ENCODE peak calls at places on chromosome 14, in nine cellular contexts. One of them, this sample, is unnamed. For H3K27me3, the result is how much of the 10 kb centered on the place peaks cover.

GRCh38 chr14:64266206-64266605 is 28.0 kb downstream of the ESR2 start:
- DNase-seq in PC-3: peak
- DNase-seq in pancreas: no peak
- DNase-seq in brain microvascular endothelial cell: peak
- DNase-seq in mesenchymal stem cell: peak
- DNase-seq in BE2C: no peak
- DNase-seq in stomach: no peak
- DNase-seq in colonic mucosa: no peak
- DNase-seq in thoracic aorta: no peak
- DNase-seq in this sample: no peak

GRCh38 chr14:34113051-34113511 is 162.2 kb upstream of the EGLN3 start:
- DNase-seq in brain microvascular endothelial cell: peak
- DNase-seq in colonic mucosa: no peak
- DNase-seq in thoracic aorta: no peak
- DNase-seq in PC-3: peak
- DNase-seq in pancreas: no peak
- DNase-seq in stomach: no peak
- DNase-seq in mesenchymal stem cell: peak
- DNase-seq in BE2C: no peak
- DNase-seq in this sample: no peak

GRCh38 chr14:32201816-32202467 is at the start of gene RNU6-7:
- DNase-seq in thoracic aorta: no peak
- DNase-seq in stomach: no peak
- DNase-seq in BE2C: peak
- DNase-seq in colonic mucosa: peak
- DNase-seq in pancreas: no peak
- DNase-seq in brain microvascular endothelial cell: peak
- DNase-seq in PC-3: no peak
- DNase-seq in mesenchymal stem cell: peak
- DNase-seq in this sample: peak

GRCh38 chr14:33364536-33364935 is 425.9 kb downstream of the NPAS3 start:
- DNase-seq in thoracic aorta: no peak
- DNase-seq in pancreas: no peak
- DNase-seq in brain microvascular endothelial cell: no peak
- DNase-seq in PC-3: no peak
- DNase-seq in mesenchymal stem cell: no peak
- DNase-seq in colonic mucosa: no peak
- DNase-seq in stomach: no peak
- DNase-seq in BE2C: no peak
- DNase-seq in this sample: no peak

GRCh38 chr14:68794856-68795601 is 2.2 kb upstream of the ZFP36L1 start:
- DNase-seq in PC-3: peak
- DNase-seq in mesenchymal stem cell: peak
- DNase-seq in brain microvascular endothelial cell: peak
- DNase-seq in stomach: peak
- DNase-seq in thoracic aorta: no peak
- DNase-seq in colonic mucosa: peak
- DNase-seq in BE2C: no peak
- DNase-seq in pancreas: peak
- DNase-seq in this sample: peak

GRCh38 chr14:99524804-99525698 is 43.8 kb downstream of the CCNK start:
- DNase-seq in pancreas: no peak
- DNase-seq in brain microvascular endothelial cell: peak
- DNase-seq in PC-3: peak
- DNase-seq in colonic mucosa: peak
- DNase-seq in thoracic aorta: no peak
- DNase-seq in mesenchymal stem cell: peak
- DNase-seq in stomach: peak
- DNase-seq in BE2C: peak
- DNase-seq in this sample: peak

GRCh38 chr14:53167602-53168328 is 14.6 kb upstream of the DDHD1 start:
- DNase-seq in pancreas: no peak
- DNase-seq in thoracic aorta: no peak
- DNase-seq in PC-3: no peak
- DNase-seq in BE2C: no peak
- DNase-seq in stomach: no peak
- DNase-seq in brain microvascular endothelial cell: no peak
- DNase-seq in colonic mucosa: no peak
- DNase-seq in mesenchymal stem cell: peak
- DNase-seq in this sample: no peak

GRCh38 chr14:64721391-64721791 is 17.2 kb downstream of the PLEKHG3 start:
- DNase-seq in pancreas: peak
- DNase-seq in brain microvascular endothelial cell: no peak
- DNase-seq in PC-3: no peak
- DNase-seq in BE2C: no peak
- DNase-seq in stomach: peak
- DNase-seq in mesenchymal stem cell: peak
- DNase-seq in colonic mucosa: peak
- DNase-seq in thoracic aorta: peak
- DNase-seq in this sample: no peak

GRCh38 chr14:84657866-84658385 is 872.0 kb upstream of the FLRT2 start:
- DNase-seq in colonic mucosa: no peak
- DNase-seq in stomach: no peak
- DNase-seq in PC-3: no peak
- DNase-seq in mesenchymal stem cell: no peak
- DNase-seq in thoracic aorta: no peak
- DNase-seq in brain microvascular endothelial cell: peak
- DNase-seq in pancreas: no peak
- DNase-seq in BE2C: no peak
- DNase-seq in this sample: no peak

GRCh38 chr14:35573911-35574310 is 39.9 kb downstream of the INSM2 start:
- DNase-seq in mesenchymal stem cell: no peak
- DNase-seq in thoracic aorta: no peak
- DNase-seq in BE2C: no peak
- DNase-seq in PC-3: no peak
- DNase-seq in stomach: no peak
- DNase-seq in colonic mucosa: no peak
- DNase-seq in pancreas: no peak
- DNase-seq in brain microvascular endothelial cell: no peak
- DNase-seq in this sample: no peak

GRCh38 chr14:100669468-100669867 is 57.2 kb upstream of the DLK1 start:
- DNase-seq in BE2C: no peak
- DNase-seq in mesenchymal stem cell: no peak
- DNase-seq in colonic mucosa: no peak
- DNase-seq in pancreas: no peak
- DNase-seq in stomach: no peak
- DNase-seq in PC-3: no peak
- DNase-seq in brain microvascular endothelial cell: no peak
- DNase-seq in thoracic aorta: no peak
- DNase-seq in this sample: no peak

DNA sequence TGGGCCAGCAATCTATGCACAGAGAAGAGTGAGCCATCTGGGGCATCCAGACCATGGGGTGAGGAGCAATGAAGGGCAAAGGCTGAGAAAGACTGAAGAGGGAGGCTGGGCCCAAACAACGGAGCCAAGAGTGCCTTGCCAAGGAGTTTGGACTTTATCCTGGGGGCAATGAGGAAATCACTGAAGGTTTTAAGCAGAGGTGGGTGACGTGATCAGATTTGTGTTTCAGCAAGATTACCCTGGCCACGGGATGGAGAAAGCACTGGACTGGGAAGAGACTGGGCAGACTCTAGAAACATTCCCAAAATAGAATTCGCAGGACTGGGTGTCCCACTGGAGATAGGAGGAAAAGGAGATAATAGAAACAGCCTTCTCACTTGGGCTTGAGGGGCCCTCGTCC is 65.3 kb downstream of the DPF3 start:
- DNase-seq in thoracic aorta: no peak
- DNase-seq in brain microvascular endothelial cell: no peak
- DNase-seq in pancreas: no peak
- DNase-seq in stomach: no peak
- DNase-seq in PC-3: no peak
- DNase-seq in mesenchymal stem cell: no peak
- DNase-seq in BE2C: no peak
- DNase-seq in colonic mucosa: peak
- DNase-seq in this sample: no peak
- H3K27me3 ChIP-seq in thoracic aorta: under half
- H3K27me3 ChIP-seq in brain microvascular endothelial cell: under half
- H3K27me3 ChIP-seq in pancreas: under half
- H3K27me3 ChIP-seq in stomach: under half
- H3K27me3 ChIP-seq in PC-3: under half
- H3K27me3 ChIP-seq in mesenchymal stem cell: under half
- H3K27me3 ChIP-seq in BE2C: under half
- H3K27me3 ChIP-seq in colonic mucosa: under half
- H3K27me3 ChIP-seq in this sample: under half

DNA sequence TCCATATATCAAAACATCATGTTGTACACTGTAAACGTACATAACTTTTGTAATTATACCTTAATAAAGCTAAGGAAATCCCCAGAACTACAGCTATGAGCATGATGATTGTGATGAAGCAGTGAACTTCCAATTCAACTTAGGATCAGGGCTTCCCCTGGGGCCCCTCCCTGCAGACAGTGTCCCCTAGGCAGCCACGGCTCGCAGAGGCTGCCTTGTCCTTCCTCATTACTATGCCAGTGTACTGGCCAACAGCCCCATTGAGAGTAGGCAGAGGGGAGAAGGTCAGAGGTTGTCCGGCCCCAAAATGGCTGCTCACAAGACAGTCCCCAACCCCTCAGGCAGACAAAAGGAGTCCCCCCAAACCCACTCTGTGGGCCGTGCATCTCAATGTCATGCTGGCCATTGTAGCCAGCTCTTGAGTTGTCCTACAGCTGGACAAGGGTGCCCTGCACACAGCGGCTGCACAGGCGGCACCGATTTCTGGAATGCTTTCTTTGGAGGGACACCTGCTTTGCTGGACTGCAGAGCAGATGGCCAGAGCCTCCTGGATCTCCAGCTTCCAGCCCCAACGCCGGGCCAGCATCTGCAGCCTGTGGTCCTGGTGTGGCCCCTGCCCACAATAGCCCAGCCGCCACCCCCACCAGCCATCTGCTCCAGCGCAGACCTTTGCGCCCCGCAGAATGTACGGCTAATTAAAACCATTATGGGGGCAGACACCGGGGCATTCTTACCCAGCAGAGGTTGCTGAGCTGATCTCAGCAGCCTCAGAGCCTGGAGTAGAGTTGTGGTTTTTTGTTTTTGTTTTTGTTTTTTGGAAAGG is 46.1 kb downstream of the NIN start:
- DNase-seq in mesenchymal stem cell: no peak
- DNase-seq in thoracic aorta: no peak
- DNase-seq in colonic mucosa: no peak
- DNase-seq in stomach: no peak
- DNase-seq in PC-3: no peak
- DNase-seq in BE2C: peak
- DNase-seq in pancreas: no peak
- DNase-seq in brain microvascular endothelial cell: no peak
- DNase-seq in this sample: no peak
- H3K4me3 ChIP-seq in mesenchymal stem cell: no peak
- H3K4me3 ChIP-seq in thoracic aorta: no peak
- H3K4me3 ChIP-seq in colonic mucosa: no peak
- H3K4me3 ChIP-seq in stomach: no peak
- H3K4me3 ChIP-seq in PC-3: no peak
- H3K4me3 ChIP-seq in BE2C: no peak
- H3K4me3 ChIP-seq in pancreas: no peak
- H3K4me3 ChIP-seq in brain microvascular endothelial cell: no peak
- H3K4me3 ChIP-seq in this sample: peak

DNA sequence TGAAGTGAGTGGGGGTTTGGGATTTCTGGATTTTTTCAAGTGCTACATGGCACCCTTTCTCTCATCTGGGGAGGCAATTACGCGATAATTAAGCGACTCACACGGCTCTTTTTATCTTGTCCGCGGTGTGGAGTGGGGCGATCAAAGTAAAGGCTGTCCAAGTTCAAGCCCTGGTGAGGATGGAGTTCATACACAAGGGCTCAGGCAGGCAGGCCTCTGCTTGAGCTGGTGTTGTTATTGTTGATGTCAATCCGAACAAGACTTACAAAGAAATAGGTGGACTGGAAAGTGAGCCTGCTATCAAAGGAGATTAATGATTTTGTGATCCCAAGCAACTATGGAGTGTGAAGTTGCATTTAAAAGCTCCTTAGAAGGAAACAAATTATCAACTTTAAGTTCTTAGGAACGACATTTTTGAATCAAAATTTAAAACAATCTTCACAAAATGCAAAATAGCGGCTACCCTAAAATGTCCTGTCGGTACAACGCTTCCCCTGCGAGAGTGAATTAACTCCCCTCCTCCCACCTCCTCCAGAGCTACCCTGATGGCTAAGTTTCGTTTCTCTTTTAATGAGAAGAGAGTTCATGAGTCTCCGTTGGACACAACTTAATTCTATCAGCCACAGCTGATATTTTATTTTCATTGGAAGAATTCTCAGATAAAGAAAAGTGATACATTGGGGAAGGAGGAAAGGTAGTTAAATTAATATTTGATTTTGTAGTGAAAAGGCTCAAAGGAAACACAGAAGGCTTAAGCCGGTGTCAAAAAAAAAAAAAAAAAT is 5.9 kb downstream of the FOXA1 start:
- DNase-seq in PC-3: peak
- DNase-seq in pancreas: no peak
- DNase-seq in mesenchymal stem cell: peak
- DNase-seq in stomach: no peak
- DNase-seq in BE2C: no peak
- DNase-seq in thoracic aorta: no peak
- DNase-seq in colonic mucosa: peak
- DNase-seq in brain microvascular endothelial cell: no peak
- DNase-seq in this sample: no peak
- H3K27me3 ChIP-seq in PC-3: under half
- H3K27me3 ChIP-seq in pancreas: under half
- H3K27me3 ChIP-seq in mesenchymal stem cell: half or more
- H3K27me3 ChIP-seq in stomach: half or more
- H3K27me3 ChIP-seq in BE2C: half or more
- H3K27me3 ChIP-seq in thoracic aorta: half or more
- H3K27me3 ChIP-seq in colonic mucosa: under half
- H3K27me3 ChIP-seq in brain microvascular endothelial cell: half or more
- H3K27me3 ChIP-seq in this sample: under half

GRCh38 chr14:89908712-89909450 is 45.6 kb downstream of the EFCAB11 start:
- DNase-seq in thoracic aorta: no peak
- DNase-seq in mesenchymal stem cell: no peak
- DNase-seq in brain microvascular endothelial cell: no peak
- DNase-seq in PC-3: no peak
- DNase-seq in stomach: no peak
- DNase-seq in colonic mucosa: no peak
- DNase-seq in BE2C: no peak
- DNase-seq in pancreas: no peak
- DNase-seq in this sample: no peak

GRCh38 chr14:89911018-89911919 is 43.3 kb downstream of the EFCAB11 start:
- DNase-seq in pancreas: peak
- DNase-seq in mesenchymal stem cell: peak
- DNase-seq in colonic mucosa: peak
- DNase-seq in thoracic aorta: no peak
- DNase-seq in brain microvascular endothelial cell: peak
- DNase-seq in stomach: peak
- DNase-seq in BE2C: no peak
- DNase-seq in PC-3: peak
- DNase-seq in this sample: no peak

GRCh38 chr14:89912667-89913211 is 41.8 kb downstream of the EFCAB11 start:
- DNase-seq in thoracic aorta: peak
- DNase-seq in stomach: no peak
- DNase-seq in colonic mucosa: no peak
- DNase-seq in mesenchymal stem cell: peak
- DNase-seq in brain microvascular endothelial cell: peak
- DNase-seq in PC-3: peak
- DNase-seq in pancreas: no peak
- DNase-seq in BE2C: no peak
- DNase-seq in this sample: no peak

GRCh38 chr14:89909586-89909985 is 44.9 kb downstream of the EFCAB11 start:
- DNase-seq in colonic mucosa: no peak
- DNase-seq in PC-3: no peak
- DNase-seq in pancreas: no peak
- DNase-seq in thoracic aorta: no peak
- DNase-seq in brain microvascular endothelial cell: no peak
- DNase-seq in mesenchymal stem cell: no peak
- DNase-seq in BE2C: no peak
- DNase-seq in stomach: no peak
- DNase-seq in this sample: no peak

GRCh38 chr14:89910706-89911017 is 43.9 kb downstream of the EFCAB11 start:
- DNase-seq in pancreas: no peak
- DNase-seq in brain microvascular endothelial cell: no peak
- DNase-seq in stomach: no peak
- DNase-seq in PC-3: no peak
- DNase-seq in mesenchymal stem cell: no peak
- DNase-seq in BE2C: no peak
- DNase-seq in thoracic aorta: no peak
- DNase-seq in colonic mucosa: no peak
- DNase-seq in this sample: no peak
- H3K4me3 ChIP-seq in pancreas: peak
- H3K4me3 ChIP-seq in brain microvascular endothelial cell: no peak
- H3K4me3 ChIP-seq in stomach: no peak
- H3K4me3 ChIP-seq in PC-3: no peak
- H3K4me3 ChIP-seq in mesenchymal stem cell: no peak
- H3K4me3 ChIP-seq in BE2C: no peak
- H3K4me3 ChIP-seq in thoracic aorta: peak
- H3K4me3 ChIP-seq in colonic mucosa: no peak
- H3K4me3 ChIP-seq in this sample: no peak

This sample was measured in naive thymus-derived CD4-positive, alpha-beta T cell.